ENCODE peak calls at places on chromosomes 12 and 14, in four cellular contexts. One of them, this sample, is unnamed.

GRCh38 chr12:97003276-97003675 is 96.2 kb downstream of the NEDD1 start:
- DNase-seq in HepG2: no peak
- DNase-seq in H1: no peak
- DNase-seq in K562: no peak
- DNase-seq in this sample: no peak

GRCh38 chr12:113461666-113462065 is 10.0 kb downstream of the LHX5 start:
- DNase-seq in HepG2: peak
- DNase-seq in H1: no peak
- DNase-seq in K562: peak
- DNase-seq in this sample: peak

GRCh38 chr14:26987734-26988363 is 390.0 kb upstream of the NOVA1 start:
- DNase-seq in HepG2: no peak
- DNase-seq in H1: no peak
- DNase-seq in K562: no peak
- DNase-seq in this sample: no peak

GRCh38 chr14:65281991-65282908 is 130.3 kb upstream of the FUT8 start:
- DNase-seq in HepG2: no peak
- DNase-seq in H1: peak
- DNase-seq in K562: no peak
- DNase-seq in this sample: no peak

GRCh38 chr12:109567296-109567695 is 6.0 kb downstream of the MMAB start:
- DNase-seq in HepG2: no peak
- DNase-seq in H1: no peak
- DNase-seq in K562: no peak
- DNase-seq in this sample: no peak

GRCh38 chr12:112839386-112839972 is 47.9 kb downstream of the RPH3A start:
- DNase-seq in HepG2: peak
- DNase-seq in H1: no peak
- DNase-seq in K562: no peak
- DNase-seq in this sample: peak

GRCh38 chr12:47551426-47551851 is 154.4 kb downstream of the RPAP3 start:
- DNase-seq in HepG2: no peak
- DNase-seq in H1: no peak
- DNase-seq in K562: no peak
- DNase-seq in this sample: no peak

GRCh38 chr12:15837141-15837781 is 44.9 kb upstream of the STRAP start:
- DNase-seq in HepG2: no peak
- DNase-seq in H1: no peak
- DNase-seq in K562: no peak
- DNase-seq in this sample: no peak

GRCh38 chr12:122182887-122183587 is at the start of gene LRRC43:
- DNase-seq in HepG2: no peak
- DNase-seq in H1: no peak
- DNase-seq in K562: no peak
- DNase-seq in this sample: no peak

GRCh38 chr12:96828169-96828789 is 78.8 kb upstream of the NEDD1 start:
- DNase-seq in HepG2: no peak
- DNase-seq in H1: no peak
- DNase-seq in K562: no peak
- DNase-seq in this sample: peak

GRCh38 chr14:51576899-51577298 is 74.8 kb upstream of the FRMD6 start:
- DNase-seq in HepG2: no peak
- DNase-seq in H1: no peak
- DNase-seq in K562: no peak
- DNase-seq in this sample: no peak

GRCh38 chr12:47034661-47035060 is 44.8 kb upstream of the PCED1B start:
- DNase-seq in HepG2: no peak
- DNase-seq in H1: no peak
- DNase-seq in K562: no peak
- DNase-seq in this sample: peak

GRCh38 chr14:59438148-59438766 is 26.9 kb downstream of the GPR135 start:
- DNase-seq in HepG2: no peak
- DNase-seq in H1: no peak
- DNase-seq in K562: no peak
- DNase-seq in this sample: no peak

GRCh38 chr12:30286345-30286926 is 409.2 kb downstream of the IPO8 start:
- DNase-seq in HepG2: peak
- DNase-seq in H1: no peak
- DNase-seq in K562: no peak
- DNase-seq in this sample: peak

GRCh38 chr14:100855256-100855930 is 29.5 kb downstream of the MEG3 start:
- DNase-seq in HepG2: no peak
- DNase-seq in H1: no peak
- DNase-seq in K562: no peak
- DNase-seq in this sample: peak

GRCh38 chr12:77746108-77746507 is 84.6 kb upstream of the NAV3 start:
- DNase-seq in HepG2: no peak
- DNase-seq in H1: no peak
- DNase-seq in K562: no peak
- DNase-seq in this sample: no peak

GRCh38 chr12:124393831-124394230 is 98.9 kb downstream of the RFLNA start:
- DNase-seq in HepG2: no peak
- DNase-seq in H1: no peak
- DNase-seq in K562: no peak
- DNase-seq in this sample: no peak

GRCh38 chr12:116354534-116354933 is 77.0 kb upstream of the MED13L start:
- DNase-seq in HepG2: no peak
- DNase-seq in H1: no peak
- DNase-seq in K562: no peak
- DNase-seq in this sample: no peak

GRCh38 chr12:45234134-45234865 is 18.4 kb downstream of the ANO6 start:
- DNase-seq in HepG2: peak
- DNase-seq in H1: no peak
- DNase-seq in K562: peak
- DNase-seq in this sample: peak

GRCh38 chr14:99029150-99029915 is 242.7 kb downstream of the BCL11B start:
- DNase-seq in HepG2: no peak
- DNase-seq in H1: no peak
- DNase-seq in K562: no peak
- DNase-seq in this sample: no peak
- TF ChIP-seq PHF8 in HepG2: no peak
- TF ChIP-seq PHF8 in H1: no peak
- TF ChIP-seq PHF8 in K562: no peak
- TF ChIP-seq PHF8 in this sample: no peak

GRCh38 chr12:111443086-111443485 is 37.4 kb downstream of the SH2B3 start:
- DNase-seq in HepG2: no peak
- DNase-seq in H1: no peak
- DNase-seq in K562: no peak
- DNase-seq in this sample: no peak

GRCh38 chr12:111444706-111445310 is 39.1 kb downstream of the SH2B3 start:
- DNase-seq in HepG2: no peak
- DNase-seq in H1: no peak
- DNase-seq in K562: no peak
- DNase-seq in this sample: no peak

GRCh38 chr12:111444314-111444705 is 38.6 kb downstream of the SH2B3 start:
- DNase-seq in HepG2: no peak
- DNase-seq in H1: no peak
- DNase-seq in K562: no peak
- DNase-seq in this sample: no peak

GRCh38 chr12:111442301-111443045 is 36.8 kb downstream of the SH2B3 start:
- DNase-seq in HepG2: no peak
- DNase-seq in H1: no peak
- DNase-seq in K562: no peak
- DNase-seq in this sample: no peak

DNA sequence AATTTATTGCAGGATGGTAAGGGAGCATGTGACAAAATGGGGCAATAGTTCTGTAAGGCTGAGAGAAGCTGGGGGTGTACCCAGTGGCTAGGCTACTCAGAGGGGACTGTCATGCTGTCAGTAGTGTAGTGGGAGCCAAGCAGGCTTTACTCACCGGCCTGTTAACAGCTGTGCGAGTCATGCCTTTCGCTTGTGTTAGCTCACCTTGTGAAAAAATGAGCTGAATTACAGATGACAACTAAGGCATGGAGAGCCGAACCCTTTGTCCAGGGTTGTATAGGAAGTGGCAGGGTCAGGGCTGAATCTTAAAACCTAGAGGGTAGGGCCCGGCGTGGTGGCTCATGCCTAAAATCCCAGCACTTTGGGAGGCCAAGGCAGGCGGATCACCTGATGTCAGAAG is 37.9 kb downstream of the SH2B3 start:
- DNase-seq in HepG2: no peak
- DNase-seq in H1: no peak
- DNase-seq in K562: no peak
- DNase-seq in this sample: no peak
- TF ChIP-seq PHF8 in HepG2: no peak
- TF ChIP-seq PHF8 in H1: no peak
- TF ChIP-seq PHF8 in K562: no peak
- TF ChIP-seq PHF8 in this sample: no peak

GRCh38 chr12:7158866-7159600 is 28.9 kb downstream of the CLSTN3 start:
- DNase-seq in HepG2: no peak
- DNase-seq in H1: no peak
- DNase-seq in K562: no peak
- DNase-seq in this sample: no peak
- TF ChIP-seq PHF8 in HepG2: no peak
- TF ChIP-seq PHF8 in H1: no peak
- TF ChIP-seq PHF8 in K562: no peak
- TF ChIP-seq PHF8 in this sample: no peak

GRCh38 chr14:89576960-89577359 is 159.9 kb upstream of the FOXN3 start:
- DNase-seq in HepG2: no peak
- DNase-seq in H1: peak
- DNase-seq in K562: no peak
- DNase-seq in this sample: no peak
- TF ChIP-seq PHF8 in HepG2: no peak
- TF ChIP-seq PHF8 in H1: no peak
- TF ChIP-seq PHF8 in K562: no peak
- TF ChIP-seq PHF8 in this sample: no peak

GRCh38 chr12:23550753-23551152 is 398.7 kb downstream of the SOX5 start:
- DNase-seq in HepG2: peak
- DNase-seq in H1: no peak
- DNase-seq in K562: no peak
- DNase-seq in this sample: no peak
- TF ChIP-seq PHF8 in HepG2: no peak
- TF ChIP-seq PHF8 in H1: no peak
- TF ChIP-seq PHF8 in K562: no peak
- TF ChIP-seq PHF8 in this sample: no peak

GRCh38 chr14:102589761-102590290 is 2.6 kb upstream of the RCOR1 start:
- DNase-seq in HepG2: no peak
- DNase-seq in H1: no peak
- DNase-seq in K562: no peak
- DNase-seq in this sample: no peak

GRCh38 chr14:102591944-102592772 is at the start of gene RCOR1:
- DNase-seq in HepG2: peak
- DNase-seq in H1: peak
- DNase-seq in K562: peak
- DNase-seq in this sample: peak

GRCh38 chr14:102590667-102591099 is 1.8 kb upstream of the RCOR1 start:
- DNase-seq in HepG2: peak
- DNase-seq in H1: no peak
- DNase-seq in K562: peak
- DNase-seq in this sample: peak

GRCh38 chr14:102592969-102593840 is 756 bp downstream of the RCOR1 start:
- DNase-seq in HepG2: no peak
- DNase-seq in H1: no peak
- DNase-seq in K562: peak
- DNase-seq in this sample: peak

GRCh38 chr14:102591372-102591943 is 991 bp upstream of the RCOR1 start:
- DNase-seq in HepG2: no peak
- DNase-seq in H1: no peak
- DNase-seq in K562: no peak
- DNase-seq in this sample: peak
- TF ChIP-seq PHF8 in HepG2: no peak
- TF ChIP-seq PHF8 in H1: no peak
- TF ChIP-seq PHF8 in K562: peak
- TF ChIP-seq PHF8 in this sample: no peak

This sample was measured in A549.